ENCODE peak calls at places on chromosomes 6 and 20, in six cellular contexts. E is NCI-H2081; X is HEK293T; H is activated naive CD4-positive, alpha-beta T cell treated with Interleukin-2 at 50 U/mL for 16 hours; Q is GDM1; Y is amniotic stem cell. P is an unnamed sample.
A peak's percentile ranks its signal among the peaks of the same experiment; 100 is the strongest.

GRCh38 chr20:32457476-32457986 is 99.4 kb downstream of the ASXL1 start:
- DNase-seq in E (peak; percentile 47), X (peak; percentile 80), H (no peak), Q (no peak), Y (peak; percentile 54), P (no peak)

GRCh38 chr6:112879920-112880413 is 532.8 kb downstream of the RFPL4B start:
- DNase-seq in E (no peak), X (no peak), H (peak; percentile 3), Q (no peak), Y (no peak), P (no peak)

GRCh38 chr20:44738779-44739477 is 6.7 kb upstream of the KCNK15 start:
- DNase-seq in E (peak; percentile 48), X (peak; percentile 89), H (peak; percentile 33), Q (peak; percentile 67), Y (no peak), P (peak; percentile 52)

GRCh38 chr6:158834675-158835385 is 15.7 kb upstream of the EZR start:
- DNase-seq in E (no peak), X (no peak), H (no peak), Q (no peak), Y (no peak), P (no peak)

GRCh38 chr20:4817230-4817671 is 95.5 kb downstream of the PRND start:
- DNase-seq in E (no peak), X (no peak), H (no peak), Q (no peak), Y (no peak), P (no peak)

GRCh38 chr20:4601630-4602296 is 119.9 kb upstream of the PRND start:
- DNase-seq in E (no peak), X (no peak), H (no peak), Q (no peak), Y (no peak), P (no peak)

GRCh38 chr6:65631711-65632110 is 75.3 kb downstream of the EYS start:
- DNase-seq in E (no peak), X (no peak), H (no peak), Q (no peak), Y (no peak), P (no peak)

GRCh38 chr20:8287328-8287727 is 155.3 kb downstream of the PLCB1 start:
- DNase-seq in E (peak; percentile 88), X (no peak), H (no peak), Q (no peak), Y (no peak), P (no peak)

GRCh38 chr20:4835244-4836177 is 113.8 kb downstream of the PRND start:
- DNase-seq in E (no peak), X (no peak), H (no peak), Q (no peak), Y (no peak), P (no peak)

GRCh38 chr6:79353226-79353625 is 118.7 kb upstream of the HMGN3 start:
- DNase-seq in E (no peak), X (no peak), H (no peak), Q (no peak), Y (no peak), P (no peak)

GRCh38 chr6:106510090-106510970 is 119.0 kb downstream of the RTN4IP1 start:
- DNase-seq in E (peak; percentile 2), X (peak; percentile 32), H (peak; percentile 71), Q (no peak), Y (no peak), P (peak; percentile 69)

P was measured in stimulated activated CD4-positive, alpha-beta T cell treated with anti-CD3 and anti-CD28 coated beads, Interleukin-4, amount 100 ng/mL, for 24 hours.